ENCODE peak calls at places on chromosomes 1 and 21, in four cellular contexts. X is K562, T is A549, V is HepG2. L is an unnamed sample.

GRCh38 chr1:161905269-161905884 is 118.3 kb downstream of the OLFML2B start:
- DNase-seq in T (peak; percentile 29), X (peak; percentile 53), V (peak; percentile 22), L (peak; percentile 41)

GRCh38 chr1:153345187-153346066 is 3.2 kb downstream of the PGLYRP4 start:
- DNase-seq in X (no peak), V (no peak), T (no peak), L (no peak)

GRCh38 chr1:44300882-44301281 is 54.2 kb downstream of the ERI3 start:
- DNase-seq in X (no peak), V (no peak), T (no peak), L (no peak)

GRCh38 chr1:212774584-212774983 is 17.0 kb downstream of the NSL1 start:
- DNase-seq in X (peak; percentile 18), V (no peak), T (no peak), L (no peak)

GRCh38 chr1:20100632-20101355 is 18.5 kb downstream of the PLA2G2D start:
- DNase-seq in T (peak; percentile 34), X (peak; percentile 64), V (peak; percentile 48), L (peak; percentile 75)

GRCh38 chr1:86704972-86705632 is 726 bp downstream of the SH3GLB1 start:
- DNase-seq in T (peak; percentile 19), X (peak; percentile 60), V (peak; percentile 9), L (peak; percentile 50)

GRCh38 chr1:206012086-206012859 is 9.1 kb upstream of the RAB7B start:
- DNase-seq in V (peak; percentile 29), X (peak; percentile 37), T (no peak), L (peak; percentile 45)

GRCh38 chr1:36350659-36351171 is 27.3 kb upstream of the EVA1B start:
- DNase-seq in X (no peak), V (no peak), T (peak; percentile 60), L (no peak)

GRCh38 chr1:180415985-180416633 is 86.3 kb downstream of the ACBD6 start:
- DNase-seq in X (peak; percentile 58), V (peak; percentile 28), T (peak; percentile 33), L (no peak)

GRCh38 chr21:36194024-36194423 is 37.4 kb downstream of the DOP1B start:
- DNase-seq in T (no peak), V (no peak), X (no peak), L (no peak)

GRCh38 chr1:11062965-11063401 is 3.2 kb upstream of the SRM start:
- DNase-seq in X (no peak), T (no peak), V (no peak), L (no peak)

GRCh38 chr1:241592273-241592958 is 47.8 kb downstream of the CHML start:
- DNase-seq in T (no peak), X (no peak), V (no peak), L (no peak)

GRCh38 chr1:12519708-12520364 is 98.2 kb downstream of the DHRS3 start:
- DNase-seq in V (no peak), X (no peak), T (no peak), L (no peak)

GRCh38 chr1:192668434-192668983 is 32.6 kb downstream of the RGS13 start:
- DNase-seq in X (no peak), T (no peak), V (peak; percentile 80), L (no peak)

GRCh38 chr1:5847013-5847654 is 145.1 kb downstream of the NPHP4 start:
- DNase-seq in X (peak; percentile 78), T (no peak), V (no peak), L (peak; percentile 68)

GRCh38 chr1:36089393-36090121 is 865 bp downstream of the ADPRS start:
- DNase-seq in X (peak; percentile 21), V (no peak), T (no peak), L (peak; percentile 27)

GRCh38 chr1:30386145-30386926 is 337.0 kb downstream of the MATN1 start:
- DNase-seq in T (no peak), X (no peak), V (peak; percentile 7), L (no peak)

GRCh38 chr21:31612889-31613785 is 46.4 kb upstream of the SOD1 start:
- DNase-seq in V (no peak), T (no peak), X (no peak), L (no peak)

GRCh38 chr1:201640624-201641023 is 101.7 kb downstream of the NAV1 start:
- DNase-seq in V (no peak), X (no peak), T (no peak), L (no peak)

GRCh38 chr1:150420560-150421265 is 56.8 kb downstream of the RPRD2 start:
- DNase-seq in X (no peak), T (no peak), V (no peak), L (no peak)

GRCh38 chr1:171366816-171367215 is 52.8 kb downstream of the FMO4 start:
- DNase-seq in T (no peak), V (no peak), X (no peak), L (no peak)

GRCh38 chr1:171366099-171366498 is 52.1 kb downstream of the FMO4 start:
- DNase-seq in X (no peak), V (no peak), T (no peak), L (no peak)
- TF ChIP-seq NR3C1 in X (no peak), V (no peak), T (no peak), L (no peak)

DNA sequence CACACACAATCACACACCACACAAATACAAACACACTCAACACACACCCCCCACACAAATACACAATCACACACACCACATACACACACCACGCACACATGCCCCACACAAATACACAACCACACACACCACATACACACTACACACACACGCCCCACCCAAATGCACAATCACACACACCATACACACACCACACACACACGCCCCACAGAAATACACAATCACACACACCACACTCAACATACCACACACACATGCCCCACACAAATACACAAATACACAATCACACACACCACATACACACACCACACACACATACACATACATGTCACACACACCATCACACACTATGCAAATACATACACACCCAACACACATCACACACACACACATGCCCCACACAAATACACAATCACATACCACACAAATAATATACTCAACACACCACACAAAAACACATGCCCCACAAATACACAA is 50.2 kb downstream of the PRDM15 start:
- DNase-seq in T (no peak), V (no peak), X (no peak), L (no peak)
- TF ChIP-seq NR3C1 in T (no peak), V (no peak), X (no peak), L (no peak)

DNA sequence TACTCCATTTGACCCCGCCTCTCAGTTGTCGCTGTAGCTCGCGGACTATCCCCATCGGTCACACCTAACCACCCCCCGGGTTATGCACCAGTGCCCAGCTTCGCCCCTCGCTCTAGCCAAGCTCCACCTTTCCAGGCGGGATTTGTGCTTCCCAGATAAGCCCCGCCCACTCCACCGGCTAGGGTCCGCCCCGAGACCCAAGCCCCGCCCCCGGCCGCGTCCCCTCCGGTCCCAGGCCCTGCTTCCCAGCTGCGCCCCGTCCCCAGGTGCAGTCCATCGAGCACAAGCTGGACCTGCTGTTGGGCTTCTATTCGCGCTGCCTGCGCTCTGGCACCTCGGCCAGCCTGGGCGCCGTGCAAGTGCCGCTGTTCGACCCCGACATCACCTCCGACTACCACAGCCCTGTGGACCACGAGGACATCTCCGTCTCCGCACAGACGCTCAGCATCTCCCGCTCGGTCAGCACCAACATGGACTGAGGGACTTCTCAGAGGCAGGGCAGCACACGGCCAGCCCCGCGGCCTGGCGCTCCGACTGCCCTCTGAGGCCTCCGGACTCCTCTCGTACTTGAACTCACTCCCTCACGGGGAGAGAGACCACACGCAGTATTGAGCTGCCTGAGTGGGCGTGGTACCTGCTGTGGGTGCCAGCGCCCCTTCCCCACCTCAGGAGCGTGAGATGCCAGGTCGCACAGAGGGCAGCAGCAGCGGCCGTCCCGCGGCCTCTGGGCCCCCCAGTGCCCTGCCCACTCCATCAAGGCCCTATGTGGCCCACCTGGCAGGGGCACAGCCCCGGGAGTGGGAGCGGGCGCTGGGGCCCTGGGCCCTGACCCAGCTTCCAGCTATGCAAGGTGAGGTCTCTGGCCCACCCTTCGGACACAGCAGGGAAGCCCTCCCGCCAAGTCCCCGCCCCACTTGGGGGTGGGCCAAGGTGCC is 23.9 kb downstream of the CITED4 start:
- DNase-seq in X (no peak), T (no peak), V (no peak), L (peak; percentile 73)
- TF ChIP-seq NR3C1 in X (no peak), T (no peak), V (no peak), L (no peak)

DNA sequence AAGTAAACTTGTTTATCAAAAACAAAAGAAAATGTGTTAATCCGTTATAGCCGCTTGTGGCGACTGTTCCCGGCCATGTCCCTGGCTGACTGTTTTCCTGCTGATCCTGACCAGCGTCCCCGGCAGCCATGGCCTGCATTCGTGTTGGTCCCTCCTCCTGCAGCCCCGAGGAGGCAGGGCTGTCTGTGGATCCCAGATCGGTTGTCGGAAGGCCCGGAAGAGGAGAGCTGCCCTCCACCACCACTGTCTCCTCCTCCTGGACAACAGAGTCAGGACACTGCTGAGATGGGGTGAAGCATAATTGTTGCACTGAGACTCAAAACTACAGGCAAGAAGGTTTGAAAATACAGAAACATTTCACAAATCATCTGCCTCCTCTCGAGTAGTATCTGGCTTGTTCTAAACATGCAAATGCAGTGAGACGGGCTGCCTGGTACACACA is 3.6 kb upstream of the MXRA8 start:
- DNase-seq in X (no peak), T (no peak), V (peak; percentile 75), L (peak; percentile 45)
- TF ChIP-seq NR3C1 in X (no peak), T (no peak), V (no peak), L (no peak)

DNA sequence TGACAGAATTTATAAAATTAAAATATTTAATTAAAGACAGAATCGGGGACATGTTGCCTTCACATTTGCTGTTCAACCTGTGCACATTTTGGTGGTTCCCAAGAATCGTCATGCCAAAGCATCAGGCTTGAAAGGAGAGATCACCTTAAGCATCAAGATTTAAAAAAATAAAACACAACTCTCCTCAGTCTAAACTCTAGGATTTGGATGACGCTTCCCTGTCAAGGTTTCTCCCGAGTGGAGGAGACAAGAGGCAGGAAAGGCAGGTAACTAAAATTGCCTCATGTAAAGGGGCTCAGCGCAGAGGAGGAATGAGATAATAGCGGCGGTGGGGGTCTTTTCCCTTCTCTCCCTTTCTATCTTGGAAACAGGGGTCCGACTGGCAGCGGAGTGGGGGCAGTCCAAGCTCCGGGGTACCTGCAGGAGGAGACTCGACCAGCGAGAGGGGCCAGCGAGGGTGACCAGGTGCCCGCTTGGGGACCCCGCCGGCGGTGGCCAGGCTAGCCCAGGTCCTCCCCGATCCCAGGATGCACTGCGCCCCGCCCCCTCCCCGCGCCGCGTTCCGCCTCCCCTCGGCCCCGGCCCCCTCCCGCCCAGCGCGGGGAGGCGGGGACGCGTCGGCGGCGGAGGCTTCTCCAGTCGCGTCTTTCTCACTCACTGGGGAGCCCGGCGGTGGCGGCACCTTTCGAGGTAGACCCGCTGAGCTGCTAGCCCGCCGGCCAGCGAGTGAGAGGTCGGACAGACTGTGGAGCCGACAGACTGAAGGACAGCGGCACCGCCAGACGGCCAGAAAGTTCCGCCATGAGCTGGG is at the start of gene FNBP1L:
- DNase-seq in X (peak; percentile 92), V (peak; percentile 65), T (peak; percentile 61), L (peak; percentile 83)
- TF ChIP-seq NR3C1 in X (peak; percentile 53), V (no peak), T (no peak), L (no peak)

GRCh38 chr1:154772611-154773515 is 97.2 kb downstream of the KCNN3 start:
- DNase-seq in V (no peak), T (no peak), X (no peak), L (peak; percentile 76)
- TF ChIP-seq NR3C1 in V (no peak), T (no peak), X (no peak), L (no peak)

DNA sequence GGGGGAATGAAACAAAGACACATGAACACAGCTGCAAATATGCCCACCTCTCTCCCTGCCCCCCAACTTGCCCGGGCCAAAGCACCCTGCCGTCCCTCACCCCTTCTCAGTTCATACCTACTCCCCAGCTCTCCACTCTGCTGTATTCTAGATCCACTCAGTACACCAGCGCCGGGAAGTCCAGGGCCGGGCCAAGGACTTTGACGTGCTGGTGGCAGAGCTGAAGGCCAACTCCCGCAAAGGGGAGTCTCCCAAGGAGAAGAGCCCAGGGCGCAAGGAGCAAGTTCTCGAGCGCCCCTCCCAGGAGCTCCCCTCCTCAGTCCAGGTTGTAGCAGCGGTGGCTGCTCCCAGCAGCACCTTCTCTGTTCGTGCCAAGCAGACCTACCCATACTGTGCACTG is 5.0 kb downstream of the ATXN7L2 start:
- DNase-seq in T (no peak), V (no peak), X (no peak), L (no peak)
- TF ChIP-seq NR3C1 in T (no peak), V (no peak), X (no peak), L (no peak)

L was measured in WTC11.